ENCODE peak calls at places on chromosomes 16 and 17, in nine cellular contexts. I, A, P, J, D, U, E, F and H are unnamed samples.

GRCh38 chr17:66468241-66469087 is 166.1 kb downstream of the PRKCA start:
- DNase-seq in P (peak), U (no peak), J (peak), A (no peak), D (no peak), F (peak), E (no peak), I (peak), H (peak)

GRCh38 chr16:89272631-89273030 is 55.1 kb downstream of the ZNF778 start:
- DNase-seq in J (no peak), F (no peak), E (no peak), U (no peak), A (no peak), D (no peak), P (no peak), I (no peak), H (no peak)

GRCh38 chr17:7997186-7997585 is 5.2 kb upstream of the GUCY2D start:
- DNase-seq in J (no peak), P (peak), D (peak), U (no peak), A (no peak), F (peak), E (no peak), I (peak), H (no peak)

GRCh38 chr16:4987250-4987579 is 29.1 kb downstream of the SEC14L5 start:
- DNase-seq in P (no peak), D (no peak), I (no peak), F (no peak), J (no peak), A (no peak), E (no peak), U (no peak), H (no peak)

GRCh38 chr17:19343671-19344151 is 18.8 kb downstream of the B9D1 start:
- DNase-seq in I (no peak), E (no peak), D (no peak), J (no peak), F (no peak), P (no peak), U (no peak), A (no peak), H (no peak)

GRCh38 chr16:27495191-27495590 is 54.5 kb downstream of the GTF3C1 start:
- DNase-seq in P (peak), I (peak), A (no peak), U (peak), F (no peak), E (peak), D (no peak), J (no peak), H (no peak)

GRCh38 chr17:83116311-83116771 is 36.9 kb downstream of the METRNL start:
- DNase-seq in U (no peak), E (no peak), A (no peak), D (no peak), P (no peak), J (no peak), F (no peak), I (no peak), H (no peak)

GRCh38 chr16:4384497-4384896 is 12.8 kb downstream of the VASN start:
- DNase-seq in P (peak), F (no peak), J (no peak), U (no peak), I (peak), E (peak), D (no peak), A (no peak), H (no peak)

GRCh38 chr16:77307764-77308561 is 108.8 kb downstream of the SYCE1L start:
- DNase-seq in I (peak), J (peak), A (no peak), D (no peak), U (no peak), F (peak), P (peak), E (peak), H (no peak)

GRCh38 chr17:82837586-82838320 is 2.1 kb downstream of the ZNF750 start:
- DNase-seq in U (no peak), P (no peak), I (no peak), D (no peak), F (no peak), J (no peak), A (no peak), E (no peak), H (peak)

GRCh38 chr16:85983606-85984005 is 84.6 kb downstream of the IRF8 start:
- DNase-seq in P (no peak), J (no peak), U (no peak), A (no peak), I (no peak), F (no peak), E (no peak), D (no peak), H (peak)

GRCh38 chr16:57576429-57576870 is 34.0 kb downstream of the ADGRG5 start:
- DNase-seq in E (peak), U (peak), F (peak), A (peak), P (peak), D (peak), I (peak), J (peak), H (no peak)

GRCh38 chr17:49835472-49835871 is 12.4 kb downstream of the TAC4 start:
- DNase-seq in E (no peak), F (no peak), U (no peak), A (no peak), P (no peak), I (no peak), D (no peak), J (no peak), H (no peak)

GRCh38 chr17:7833795-7834553 is at the start of gene KDM6B:
- DNase-seq in D (peak), U (peak), E (peak), A (peak), I (peak), F (peak), J (peak), P (peak), H (peak)

GRCh38 chr16:66254751-66255150 is 111.7 kb upstream of the CDH5 start:
- DNase-seq in J (no peak), I (peak), A (no peak), U (no peak), E (no peak), F (no peak), D (no peak), P (peak), H (no peak)

GRCh38 chr16:2842340-2843000 is 12.4 kb downstream of the ZG16B start:
- DNase-seq in U (no peak), D (no peak), A (no peak), J (no peak), I (peak), F (peak), E (peak), P (peak), H (peak)

GRCh38 chr17:43917016-43917347 is 9.6 kb upstream of the MPP2 start:
- DNase-seq in D (no peak), U (no peak), F (no peak), E (no peak), A (no peak), J (no peak), P (no peak), I (no peak), H (no peak)

GRCh38 chr17:48970224-48970623 is 1.8 kb upstream of the GIP start:
- DNase-seq in D (no peak), J (no peak), I (no peak), F (no peak), A (peak), U (no peak), E (no peak), P (peak), H (no peak)

GRCh38 chr16:62225675-62226074 is 189.4 kb upstream of the CDH8 start:
- DNase-seq in F (peak), A (peak), J (no peak), P (no peak), E (peak), I (peak), D (peak), U (peak), H (peak)

GRCh38 chr17:9648521-9649110 is 3.3 kb downstream of the USP43 start:
- DNase-seq in D (no peak), J (no peak), A (no peak), U (no peak), I (no peak), E (no peak), F (no peak), P (no peak), H (no peak)

GRCh38 chr16:25126820-25127232 is 15.3 kb downstream of the LCMT1 start:
- DNase-seq in J (peak), I (peak), P (peak), A (no peak), U (no peak), D (no peak), E (peak), F (peak), H (peak)

GRCh38 chr17:77324227-77324626 is 183.5 kb downstream of the SEC14L1 start:
- DNase-seq in D (no peak), J (no peak), F (no peak), A (no peak), I (no peak), E (no peak), P (no peak), U (peak), H (no peak)

GRCh38 chr17:39699818-39700147 is at the start of gene ERBB2:
- DNase-seq in J (peak), F (peak), I (peak), E (peak), P (peak), D (no peak), A (no peak), U (peak), H (peak)

GRCh38 chr17:11557727-11558452 is 40.4 kb upstream of the DNAH9 start:
- DNase-seq in J (no peak), P (no peak), E (no peak), F (no peak), A (no peak), I (no peak), D (no peak), U (no peak), H (no peak)

GRCh38 chr17:10169274-10169673 is 29.1 kb downstream of the GAS7 start:
- DNase-seq in F (no peak), A (no peak), E (peak), J (no peak), I (peak), U (no peak), P (peak), D (no peak), H (no peak)

GRCh38 chr16:8887952-8888560 is 5.9 kb downstream of the LITAFD start:
- DNase-seq in I (peak), U (no peak), E (peak), F (peak), A (no peak), J (no peak), D (no peak), P (peak), H (no peak)